ENCODE peak calls at places on chromosome 1, in five cellular contexts. One of them, this sample, is unnamed.

GRCh38 chr1:237799762-237800474 is 90.8 kb downstream of the ZP4 start:
- DNase-seq in GM12891: peak; percentile 34
- DNase-seq in ovary: no peak
- DNase-seq in mammary epithelial cell: peak; percentile 77
- DNase-seq in lower leg skin: no peak
- DNase-seq in this sample: no peak

GRCh38 chr1:98048234-98048633 is 127.4 kb upstream of the DPYD start:
- DNase-seq in lower leg skin: peak; percentile 58
- DNase-seq in GM12891: no peak
- DNase-seq in ovary: peak; percentile 56
- DNase-seq in mammary epithelial cell: peak; percentile 82
- DNase-seq in this sample: no peak

GRCh38 chr1:7554343-7555270 is 216.5 kb upstream of the VAMP3 start:
- DNase-seq in lower leg skin: no peak
- DNase-seq in GM12891: no peak
- DNase-seq in mammary epithelial cell: no peak
- DNase-seq in ovary: no peak
- DNase-seq in this sample: no peak

GRCh38 chr1:117770981-117771531 is 158.4 kb downstream of the GDAP2 start:
- DNase-seq in lower leg skin: no peak
- DNase-seq in ovary: no peak
- DNase-seq in GM12891: no peak
- DNase-seq in mammary epithelial cell: no peak
- DNase-seq in this sample: no peak

GRCh38 chr1:56302878-56303277 is 276.5 kb downstream of the PLPP3 start:
- DNase-seq in mammary epithelial cell: no peak
- DNase-seq in ovary: no peak
- DNase-seq in lower leg skin: no peak
- DNase-seq in GM12891: no peak
- DNase-seq in this sample: no peak

GRCh38 chr1:82386365-82387069 is 585.8 kb downstream of the ADGRL2 start:
- DNase-seq in lower leg skin: no peak
- DNase-seq in ovary: no peak
- DNase-seq in mammary epithelial cell: peak; percentile 15
- DNase-seq in GM12891: no peak
- DNase-seq in this sample: no peak

GRCh38 chr1:27469334-27469733 is 20.6 kb downstream of the WASF2 start:
- DNase-seq in ovary: no peak
- DNase-seq in mammary epithelial cell: no peak
- DNase-seq in GM12891: no peak
- DNase-seq in lower leg skin: no peak
- DNase-seq in this sample: no peak

GRCh38 chr1:8381618-8382017 is 63.7 kb downstream of the SLC45A1 start:
- DNase-seq in ovary: no peak
- DNase-seq in lower leg skin: no peak
- DNase-seq in GM12891: no peak
- DNase-seq in mammary epithelial cell: peak; percentile 68
- DNase-seq in this sample: no peak

GRCh38 chr1:15410884-15411245 is 1.2 kb downstream of the EFHD2 start:
- DNase-seq in ovary: no peak
- DNase-seq in lower leg skin: no peak
- DNase-seq in GM12891: no peak
- DNase-seq in mammary epithelial cell: no peak
- DNase-seq in this sample: no peak

GRCh38 chr1:38852780-38853179 is 6.8 kb downstream of the RRAGC start:
- DNase-seq in mammary epithelial cell: no peak
- DNase-seq in GM12891: no peak
- DNase-seq in ovary: no peak
- DNase-seq in lower leg skin: no peak
- DNase-seq in this sample: peak; percentile 48

GRCh38 chr1:906532-907420 is 16.9 kb upstream of the SAMD11 start:
- DNase-seq in lower leg skin: no peak
- DNase-seq in GM12891: peak; percentile 59
- DNase-seq in ovary: no peak
- DNase-seq in mammary epithelial cell: peak; percentile 65
- DNase-seq in this sample: no peak

GRCh38 chr1:114510235-114511047 is 562 bp downstream of the TRIM33 start:
- DNase-seq in ovary: peak; percentile 41
- DNase-seq in GM12891: peak; percentile 59
- DNase-seq in mammary epithelial cell: peak; percentile 63
- DNase-seq in lower leg skin: peak; percentile 30
- DNase-seq in this sample: no peak

This sample was measured in GM12864.